ENCODE peak calls at places on chromosome 3, in seven cellular contexts. K, P, L, Y, X, W and E are unnamed samples.

GRCh38 chr3:130955481-130955880 is 61.6 kb downstream of the ATP2C1 start:
- DNase-seq in X (no peak), K (no peak), P (no peak), W (no peak), L (no peak), Y (no peak), E (no peak)

GRCh38 chr3:65729553-65729952 is 309.2 kb downstream of the MAGI1 start:
- DNase-seq in X (no peak), K (no peak), Y (no peak), L (peak; percentile 80), W (peak; percentile 37), P (no peak), E (no peak)

GRCh38 chr3:81758275-81758674 is 3.2 kb downstream of the GBE1 start:
- DNase-seq in Y (no peak), L (no peak), P (no peak), X (no peak), W (peak; percentile 32), K (no peak), E (no peak)

GRCh38 chr3:180749796-180750195 is 70.5 kb upstream of the CCDC39 start:
- DNase-seq in X (no peak), P (no peak), K (no peak), W (no peak), L (no peak), Y (no peak), E (no peak)

GRCh38 chr3:124761935-124762334 is 31.7 kb downstream of the UMPS start:
- DNase-seq in L (no peak), P (no peak), Y (no peak), K (no peak), X (no peak), W (no peak), E (no peak)

GRCh38 chr3:145557405-145557804 is 603.6 kb downstream of the PLOD2 start:
- DNase-seq in P (no peak), Y (no peak), L (no peak), X (no peak), W (no peak), K (no peak), E (no peak)

GRCh38 chr3:112568642-112569041 is 6.8 kb downstream of the SLC35A5 start:
- DNase-seq in P (no peak), K (no peak), Y (no peak), W (no peak), X (no peak), L (no peak), E (no peak)

GRCh38 chr3:128011140-128011539 is 41.1 kb upstream of the SEC61A1 start:
- DNase-seq in K (peak; percentile 86), X (no peak), P (no peak), Y (peak; percentile 13), W (no peak), L (no peak), E (peak; percentile 87)

GRCh38 chr3:115843206-115843605 is 219.9 kb downstream of the GAP43 start:
- DNase-seq in W (no peak), P (no peak), L (no peak), Y (no peak), K (no peak), X (no peak), E (no peak)

GRCh38 chr3:64105816-64106215 is 82.5 kb upstream of the PSMD6 start:
- DNase-seq in X (no peak), W (no peak), K (no peak), L (no peak), P (no peak), Y (no peak), E (no peak)

GRCh38 chr3:139506792-139507191 is 30.5 kb upstream of the RBP2 start:
- DNase-seq in L (no peak), K (no peak), X (no peak), P (no peak), W (no peak), Y (no peak), E (no peak)

GRCh38 chr3:149678365-149678948 is 20.6 kb upstream of the WWTR1 start:
- DNase-seq in L (no peak), P (no peak), K (no peak), X (no peak), W (no peak), Y (no peak), E (no peak)

GRCh38 chr3:99747915-99748314 is 69.7 kb upstream of the CMSS1 start:
- DNase-seq in W (no peak), Y (no peak), K (no peak), L (no peak), X (no peak), P (no peak), E (peak; percentile 43)

GRCh38 chr3:65231544-65231943 is 543.7 kb upstream of the ADAMTS9 start:
- DNase-seq in X (no peak), L (no peak), P (no peak), K (no peak), W (no peak), Y (no peak), E (no peak)

GRCh38 chr3:183503738-183504137 is 51.8 kb downstream of the KLHL6 start:
- DNase-seq in W (no peak), X (no peak), K (no peak), Y (no peak), P (no peak), L (no peak), E (no peak)

GRCh38 chr3:160707187-160707789 is 30.3 kb downstream of the ARL14 start:
- DNase-seq in K (no peak), P (no peak), X (no peak), L (peak; percentile 53), Y (peak; percentile 58), W (peak; percentile 26), E (peak; percentile 30)

GRCh38 chr3:12884104-12884742 is 42.9 kb upstream of the RPL32 start:
- DNase-seq in Y (no peak), W (peak; percentile 49), P (peak; percentile 55), K (no peak), X (peak; percentile 90), L (no peak), E (peak; percentile 65)

GRCh38 chr3:13053425-13053824 is 19.8 kb downstream of the IQSEC1 start:
- DNase-seq in K (no peak), X (no peak), P (no peak), Y (no peak), W (no peak), L (no peak), E (no peak)

GRCh38 chr3:144364797-144365196 is 393.2 kb downstream of the DIPK2A start:
- DNase-seq in X (no peak), W (no peak), Y (no peak), P (no peak), K (no peak), L (no peak), E (no peak)

GRCh38 chr3:160287666-160288065 is 62.4 kb downstream of the C3orf80 start:
- DNase-seq in L (no peak), X (no peak), K (no peak), Y (no peak), P (no peak), W (no peak), E (no peak)

GRCh38 chr3:190182418-190183043 is 61.8 kb upstream of the P3H2 start:
- DNase-seq in X (no peak), W (no peak), K (no peak), L (no peak), P (no peak), Y (no peak), E (no peak)

GRCh38 chr3:161354554-161354953 is 16.8 kb downstream of the SPTSSB start:
- DNase-seq in K (no peak), Y (no peak), X (no peak), P (no peak), W (no peak), L (no peak), E (no peak)

GRCh38 chr3:138914870-138915502 is 32.0 kb downstream of the FOXL2 start:
- DNase-seq in K (peak; percentile 65), P (no peak), W (no peak), Y (no peak), X (no peak), L (no peak), E (no peak)

GRCh38 chr3:81218023-81218422 is 543.4 kb downstream of the GBE1 start:
- DNase-seq in P (no peak), W (no peak), Y (no peak), L (no peak), K (peak; percentile 46), X (no peak), E (peak; percentile 30)

GRCh38 chr3:113091417-113091816 is 100.6 kb downstream of the GTPBP8 start:
- DNase-seq in W (no peak), P (no peak), X (no peak), Y (no peak), L (no peak), K (no peak), E (no peak)

GRCh38 chr3:116005404-116005803 is 382.1 kb downstream of the GAP43 start:
- DNase-seq in K (no peak), P (peak; percentile 12), L (peak; percentile 22), Y (no peak), W (no peak), X (peak; percentile 74), E (peak; percentile 62)

GRCh38 chr3:191019855-191020254 is 157.4 kb upstream of the GMNC start:
- DNase-seq in Y (no peak), X (no peak), P (no peak), W (no peak), K (no peak), L (no peak), E (peak; percentile 25)

GRCh38 chr3:27253831-27254230 is 115.4 kb downstream of the NEK10 start:
- DNase-seq in L (peak; percentile 28), W (no peak), X (no peak), K (peak; percentile 38), P (no peak), Y (peak; percentile 5), E (peak; percentile 36)
- TF ChIP-seq CTCF in L (no peak), W (no peak), X (no peak), K (no peak), P (peak; percentile 56), Y (peak; percentile 48), E (peak; percentile 63)

GRCh38 chr3:192726386-192726785 is 955 bp downstream of the FGF12 start:
- DNase-seq in P (no peak), K (no peak), Y (no peak), X (no peak), L (no peak), W (no peak), E (no peak)
- H3K4me3 ChIP-seq in P (peak overlapping the region; percentile 72), K (no peak overlapping the region), Y (no peak overlapping the region), X (no peak overlapping the region), L (no peak overlapping the region), W (no peak overlapping the region), E (no peak overlapping the region)

GRCh38 chr3:77319711-77320110 is 279.8 kb downstream of the ROBO2 start:
- DNase-seq in K (no peak), L (no peak), P (no peak), W (no peak), Y (peak; percentile 1), X (no peak), E (no peak)
- TF ChIP-seq CTCF in K (peak; percentile 32), L (no peak), P (no peak), W (no peak), Y (peak; percentile 39), X (no peak), E (peak; percentile 40)

DNA sequence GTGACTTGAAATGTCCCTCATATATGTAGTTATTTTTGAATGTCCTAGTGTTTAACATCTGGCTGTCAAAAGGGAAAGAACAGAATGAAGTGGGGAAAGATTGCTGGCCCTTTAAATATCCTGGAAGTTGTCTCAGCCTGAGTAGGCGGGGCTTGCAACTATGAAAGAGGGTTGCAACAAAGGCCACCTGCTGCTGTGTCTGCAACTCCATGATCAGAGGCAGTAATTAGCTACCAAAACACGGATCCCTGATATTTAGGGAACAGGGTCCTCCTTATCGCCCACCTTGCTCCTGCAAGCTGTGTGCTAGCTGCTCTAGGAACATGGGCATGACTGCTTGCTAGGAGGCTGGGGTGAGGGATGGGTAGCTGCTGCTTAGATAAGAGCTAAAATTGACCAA is 100.2 kb upstream of the CFAP20DC start:
- DNase-seq in W (no peak), Y (no peak), L (no peak), K (no peak), X (no peak), P (no peak), E (no peak)
- H3K4me3 ChIP-seq in W (no peak overlapping the region), Y (no peak overlapping the region), L (no peak overlapping the region), K (no peak overlapping the region), X (no peak overlapping the region), P (no peak overlapping the region), E (no peak overlapping the region)